ENCODE peak calls at places on chromosome 13, in ten cellular contexts. One of them, this sample, is unnamed.

GRCh38 chr13:20713751-20714150 is 10.3 kb downstream of the IL17D start:
- DNase-seq in stimulated activated naive CD8-positive, alpha-beta T cell treated with anti-CD3 and anti-CD28 coated beads, Interleukin-15, Interleukin-2, amounts not matched to agents 100 U/mL and 50 U/mL, for 24 hours: peak; percentile 23
- DNase-seq in activated naive CD8-positive, alpha-beta T cell treated with anti-CD3 and anti-CD28 coated beads for 36 hours: no peak
- DNase-seq in RCC 7860: peak; percentile 58
- DNase-seq in astrocyte of the hippocampus: peak; percentile 43
- DNase-seq in cerebellar cortex: no peak
- DNase-seq in fibroblast of mammary gland: peak; percentile 70
- DNase-seq in stimulated activated CD4-positive, alpha-beta T cell treated with anti-CD3 and anti-CD28 coated beads, Interleukin-4, amount 100 ng/mL, for 4 hours: no peak
- DNase-seq in bronchial epithelial cell: no peak
- DNase-seq in M059J: peak; percentile 83
- DNase-seq in this sample: peak; percentile 80

GRCh38 chr13:20475927-20476691 is 49.5 kb downstream of the CRYL1 start:
- DNase-seq in stimulated activated naive CD8-positive, alpha-beta T cell treated with anti-CD3 and anti-CD28 coated beads, Interleukin-15, Interleukin-2, amounts not matched to agents 100 U/mL and 50 U/mL, for 24 hours: peak; percentile 65
- DNase-seq in activated naive CD8-positive, alpha-beta T cell treated with anti-CD3 and anti-CD28 coated beads for 36 hours: peak; percentile 70
- DNase-seq in RCC 7860: no peak
- DNase-seq in astrocyte of the hippocampus: no peak
- DNase-seq in cerebellar cortex: no peak
- DNase-seq in fibroblast of mammary gland: no peak
- DNase-seq in stimulated activated CD4-positive, alpha-beta T cell treated with anti-CD3 and anti-CD28 coated beads, Interleukin-4, amount 100 ng/mL, for 4 hours: peak; percentile 47
- DNase-seq in bronchial epithelial cell: no peak
- DNase-seq in M059J: no peak
- DNase-seq in this sample: no peak

GRCh38 chr13:42405665-42406390 is 133.9 kb downstream of the AKAP11 start:
- DNase-seq in stimulated activated naive CD8-positive, alpha-beta T cell treated with anti-CD3 and anti-CD28 coated beads, Interleukin-15, Interleukin-2, amounts not matched to agents 100 U/mL and 50 U/mL, for 24 hours: peak; percentile 75
- DNase-seq in activated naive CD8-positive, alpha-beta T cell treated with anti-CD3 and anti-CD28 coated beads for 36 hours: peak; percentile 74
- DNase-seq in RCC 7860: peak; percentile 75
- DNase-seq in astrocyte of the hippocampus: no peak
- DNase-seq in cerebellar cortex: no peak
- DNase-seq in fibroblast of mammary gland: peak; percentile 76
- DNase-seq in stimulated activated CD4-positive, alpha-beta T cell treated with anti-CD3 and anti-CD28 coated beads, Interleukin-4, amount 100 ng/mL, for 4 hours: no peak
- DNase-seq in bronchial epithelial cell: peak; percentile 85
- DNase-seq in M059J: peak; percentile 51
- DNase-seq in this sample: peak; percentile 76

GRCh38 chr13:77239312-77239711 is 87.6 kb downstream of the MYCBP2 start:
- DNase-seq in stimulated activated naive CD8-positive, alpha-beta T cell treated with anti-CD3 and anti-CD28 coated beads, Interleukin-15, Interleukin-2, amounts not matched to agents 100 U/mL and 50 U/mL, for 24 hours: no peak
- DNase-seq in activated naive CD8-positive, alpha-beta T cell treated with anti-CD3 and anti-CD28 coated beads for 36 hours: no peak
- DNase-seq in RCC 7860: no peak
- DNase-seq in astrocyte of the hippocampus: no peak
- DNase-seq in cerebellar cortex: no peak
- DNase-seq in fibroblast of mammary gland: peak; percentile 56
- DNase-seq in stimulated activated CD4-positive, alpha-beta T cell treated with anti-CD3 and anti-CD28 coated beads, Interleukin-4, amount 100 ng/mL, for 4 hours: no peak
- DNase-seq in bronchial epithelial cell: peak; percentile 2
- DNase-seq in M059J: peak; percentile 5
- DNase-seq in this sample: peak; percentile 18

GRCh38 chr13:80363890-80364503 is 23.1 kb upstream of the SPRY2 start:
- DNase-seq in stimulated activated naive CD8-positive, alpha-beta T cell treated with anti-CD3 and anti-CD28 coated beads, Interleukin-15, Interleukin-2, amounts not matched to agents 100 U/mL and 50 U/mL, for 24 hours: no peak
- DNase-seq in activated naive CD8-positive, alpha-beta T cell treated with anti-CD3 and anti-CD28 coated beads for 36 hours: no peak
- DNase-seq in RCC 7860: no peak
- DNase-seq in astrocyte of the hippocampus: peak; percentile 59
- DNase-seq in cerebellar cortex: peak; percentile 65
- DNase-seq in fibroblast of mammary gland: peak; percentile 48
- DNase-seq in stimulated activated CD4-positive, alpha-beta T cell treated with anti-CD3 and anti-CD28 coated beads, Interleukin-4, amount 100 ng/mL, for 4 hours: no peak
- DNase-seq in bronchial epithelial cell: peak; percentile 14
- DNase-seq in M059J: peak; percentile 32
- DNase-seq in this sample: peak; percentile 62

GRCh38 chr13:114112826-114113322 is 19.5 kb downstream of the RASA3 start:
- DNase-seq in stimulated activated naive CD8-positive, alpha-beta T cell treated with anti-CD3 and anti-CD28 coated beads, Interleukin-15, Interleukin-2, amounts not matched to agents 100 U/mL and 50 U/mL, for 24 hours: peak; percentile 7
- DNase-seq in activated naive CD8-positive, alpha-beta T cell treated with anti-CD3 and anti-CD28 coated beads for 36 hours: no peak
- DNase-seq in RCC 7860: no peak
- DNase-seq in astrocyte of the hippocampus: no peak
- DNase-seq in cerebellar cortex: no peak
- DNase-seq in fibroblast of mammary gland: no peak
- DNase-seq in stimulated activated CD4-positive, alpha-beta T cell treated with anti-CD3 and anti-CD28 coated beads, Interleukin-4, amount 100 ng/mL, for 4 hours: no peak
- DNase-seq in bronchial epithelial cell: no peak
- DNase-seq in M059J: no peak
- DNase-seq in this sample: no peak

GRCh38 chr13:27043013-27043412 is 128.6 kb downstream of the USP12 start:
- DNase-seq in stimulated activated naive CD8-positive, alpha-beta T cell treated with anti-CD3 and anti-CD28 coated beads, Interleukin-15, Interleukin-2, amounts not matched to agents 100 U/mL and 50 U/mL, for 24 hours: peak; percentile 11
- DNase-seq in activated naive CD8-positive, alpha-beta T cell treated with anti-CD3 and anti-CD28 coated beads for 36 hours: peak; percentile 11
- DNase-seq in RCC 7860: peak; percentile 92
- DNase-seq in astrocyte of the hippocampus: peak; percentile 97
- DNase-seq in cerebellar cortex: peak; percentile 54
- DNase-seq in fibroblast of mammary gland: peak; percentile 99
- DNase-seq in stimulated activated CD4-positive, alpha-beta T cell treated with anti-CD3 and anti-CD28 coated beads, Interleukin-4, amount 100 ng/mL, for 4 hours: no peak
- DNase-seq in bronchial epithelial cell: peak; percentile 88
- DNase-seq in M059J: peak; percentile 97
- DNase-seq in this sample: peak; percentile 98

GRCh38 chr13:43963726-43964125 is 84.0 kb downstream of the LACC1 start:
- DNase-seq in stimulated activated naive CD8-positive, alpha-beta T cell treated with anti-CD3 and anti-CD28 coated beads, Interleukin-15, Interleukin-2, amounts not matched to agents 100 U/mL and 50 U/mL, for 24 hours: no peak
- DNase-seq in activated naive CD8-positive, alpha-beta T cell treated with anti-CD3 and anti-CD28 coated beads for 36 hours: no peak
- DNase-seq in RCC 7860: no peak
- DNase-seq in astrocyte of the hippocampus: no peak
- DNase-seq in cerebellar cortex: no peak
- DNase-seq in fibroblast of mammary gland: no peak
- DNase-seq in stimulated activated CD4-positive, alpha-beta T cell treated with anti-CD3 and anti-CD28 coated beads, Interleukin-4, amount 100 ng/mL, for 4 hours: no peak
- DNase-seq in bronchial epithelial cell: no peak
- DNase-seq in M059J: peak; percentile 8
- DNase-seq in this sample: peak; percentile 8

GRCh38 chr13:80798576-80799133 is 457.7 kb upstream of the SPRY2 start:
- DNase-seq in stimulated activated naive CD8-positive, alpha-beta T cell treated with anti-CD3 and anti-CD28 coated beads, Interleukin-15, Interleukin-2, amounts not matched to agents 100 U/mL and 50 U/mL, for 24 hours: no peak
- DNase-seq in activated naive CD8-positive, alpha-beta T cell treated with anti-CD3 and anti-CD28 coated beads for 36 hours: no peak
- DNase-seq in RCC 7860: no peak
- DNase-seq in astrocyte of the hippocampus: no peak
- DNase-seq in cerebellar cortex: no peak
- DNase-seq in fibroblast of mammary gland: no peak
- DNase-seq in stimulated activated CD4-positive, alpha-beta T cell treated with anti-CD3 and anti-CD28 coated beads, Interleukin-4, amount 100 ng/mL, for 4 hours: no peak
- DNase-seq in bronchial epithelial cell: no peak
- DNase-seq in M059J: no peak
- DNase-seq in this sample: no peak

GRCh38 chr13:45121421-45121820 is 1.1 kb downstream of the GTF2F2 start:
- DNase-seq in stimulated activated naive CD8-positive, alpha-beta T cell treated with anti-CD3 and anti-CD28 coated beads, Interleukin-15, Interleukin-2, amounts not matched to agents 100 U/mL and 50 U/mL, for 24 hours: no peak
- DNase-seq in activated naive CD8-positive, alpha-beta T cell treated with anti-CD3 and anti-CD28 coated beads for 36 hours: no peak
- DNase-seq in RCC 7860: peak; percentile 5
- DNase-seq in astrocyte of the hippocampus: peak; percentile 62
- DNase-seq in cerebellar cortex: peak; percentile 6
- DNase-seq in fibroblast of mammary gland: peak; percentile 49
- DNase-seq in stimulated activated CD4-positive, alpha-beta T cell treated with anti-CD3 and anti-CD28 coated beads, Interleukin-4, amount 100 ng/mL, for 4 hours: no peak
- DNase-seq in bronchial epithelial cell: peak; percentile 41
- DNase-seq in M059J: peak; percentile 38
- DNase-seq in this sample: peak; percentile 58

GRCh38 chr13:23380534-23380933 is 53.0 kb downstream of the SACS start:
- DNase-seq in stimulated activated naive CD8-positive, alpha-beta T cell treated with anti-CD3 and anti-CD28 coated beads, Interleukin-15, Interleukin-2, amounts not matched to agents 100 U/mL and 50 U/mL, for 24 hours: no peak
- DNase-seq in activated naive CD8-positive, alpha-beta T cell treated with anti-CD3 and anti-CD28 coated beads for 36 hours: no peak
- DNase-seq in RCC 7860: no peak
- DNase-seq in astrocyte of the hippocampus: no peak
- DNase-seq in cerebellar cortex: no peak
- DNase-seq in fibroblast of mammary gland: peak; percentile 82
- DNase-seq in stimulated activated CD4-positive, alpha-beta T cell treated with anti-CD3 and anti-CD28 coated beads, Interleukin-4, amount 100 ng/mL, for 4 hours: no peak
- DNase-seq in bronchial epithelial cell: no peak
- DNase-seq in M059J: no peak
- DNase-seq in this sample: peak; percentile 15